ENCODE peak calls at places on chromosome 20, in seven cellular contexts. F is heart left ventricle, Q is A549, I is tibial nerve, M is tibial artery, D is mammary epithelial cell, E is SK-N-SH. R is an unnamed sample.
A peak's percentile ranks its signal among the peaks of the same experiment; 100 is the strongest.

GRCh38 chr20:48521121-48521520 is 306.7 kb downstream of the PREX1 start:
- DNase-seq in E (no peak), M (no peak), Q (no peak), F (no peak), D (no peak), I (no peak), R (peak; percentile 14)

GRCh38 chr20:10553326-10553984 is 118.3 kb downstream of the SLX4IP start:
- DNase-seq in F (peak; percentile 76), I (peak; percentile 82), E (peak; percentile 49), Q (peak; percentile 85), D (peak; percentile 69), M (peak; percentile 83), R (no peak)

GRCh38 chr20:10167025-10167424 is 51.6 kb upstream of the SNAP25 start:
- DNase-seq in M (no peak), F (no peak), Q (no peak), I (no peak), E (no peak), D (no peak), R (no peak)

GRCh38 chr20:60345106-60345505 is 386.9 kb downstream of the CDH26 start:
- DNase-seq in F (no peak), M (no peak), D (no peak), Q (no peak), E (peak; percentile 27), I (no peak), R (no peak)

GRCh38 chr20:571754-572331 is 28.3 kb upstream of the CSNK2A1 start:
- DNase-seq in I (peak; percentile 7), M (no peak), Q (no peak), E (peak; percentile 53), D (no peak), F (peak; percentile 91), R (no peak)

GRCh38 chr20:64234291-64234791 is 21.2 kb upstream of the PCMTD2 start:
- DNase-seq in Q (no peak), I (no peak), E (no peak), M (no peak), D (no peak), F (peak; percentile 24), R (no peak)

GRCh38 chr20:23245553-23246128 is 105.0 kb upstream of the NXT1 start:
- DNase-seq in F (peak; percentile 71), I (peak; percentile 57), E (no peak), D (peak; percentile 13), Q (peak; percentile 65), M (peak; percentile 77), R (peak; percentile 73)

GRCh38 chr20:3563548-3564177 is 92.8 kb downstream of the ATRN start:
- DNase-seq in Q (peak; percentile 70), D (peak; percentile 39), E (peak; percentile 53), M (no peak), F (no peak), I (peak; percentile 41), R (no peak)

GRCh38 chr20:50111120-50111828 is 1.7 kb downstream of the UBE2V1 start:
- DNase-seq in Q (no peak), I (no peak), E (no peak), D (peak; percentile 78), F (no peak), M (no peak), R (no peak)

GRCh38 chr20:23225407-23226060 is 125.1 kb upstream of the NXT1 start:
- DNase-seq in I (peak; percentile 93), D (peak; percentile 89), Q (peak; percentile 58), F (peak; percentile 75), M (peak; percentile 89), E (no peak), R (peak; percentile 84)

GRCh38 chr20:50831605-50832004 is 36.7 kb downstream of the BCAS4 start:
- DNase-seq in I (no peak), E (no peak), Q (no peak), F (no peak), D (no peak), M (no peak), R (no peak)

GRCh38 chr20:2729251-2729713 is 36.7 kb downstream of the EBF4 start:
- DNase-seq in Q (no peak), E (peak; percentile 57), D (no peak), M (no peak), F (no peak), I (no peak), R (no peak)

GRCh38 chr20:25319241-25320034 is 71.2 kb downstream of the ABHD12 start:
- DNase-seq in D (no peak), M (peak; percentile 41), E (no peak), Q (no peak), I (no peak), F (no peak), R (no peak)

GRCh38 chr20:50788045-50788867 is 6.6 kb upstream of the BCAS4 start:
- DNase-seq in M (no peak), I (peak; percentile 46), F (peak; percentile 34), D (peak; percentile 62), Q (peak; percentile 90), E (peak; percentile 57), R (no peak)

GRCh38 chr20:13858496-13859270 is 73.9 kb downstream of the NDUFAF5 start:
- DNase-seq in E (no peak), D (peak; percentile 31), Q (no peak), I (no peak), M (no peak), F (no peak), R (no peak)

GRCh38 chr20:18588554-18589043 is 745 bp downstream of the DTD1 start:
- DNase-seq in D (no peak), Q (no peak), F (no peak), M (no peak), I (no peak), E (peak; percentile 56), R (no peak)

GRCh38 chr20:7113577-7114466 is 346.3 kb downstream of the BMP2 start:
- DNase-seq in E (peak; percentile 56), F (peak; percentile 65), M (no peak), D (peak; percentile 43), I (peak; percentile 5), Q (peak; percentile 36), R (no peak)

GRCh38 chr20:19867940-19868371 is 109.9 kb downstream of the RIN2 start:
- DNase-seq in D (no peak), I (no peak), E (no peak), Q (no peak), F (peak; percentile 56), M (no peak), R (no peak)

GRCh38 chr20:23084282-23084844 is 1.8 kb downstream of the CD93 start:
- DNase-seq in M (no peak), D (no peak), I (no peak), E (no peak), Q (no peak), F (no peak), R (peak; percentile 69)

GRCh38 chr20:47684306-47685080 is 100.8 kb downstream of the SULF2 start:
- DNase-seq in Q (no peak), E (no peak), M (no peak), F (no peak), D (no peak), I (no peak), R (no peak)

GRCh38 chr20:4344660-4345059 is 329.3 kb upstream of the RNF24 start:
- DNase-seq in I (no peak), M (no peak), E (no peak), Q (no peak), F (no peak), D (no peak), R (no peak)

GRCh38 chr20:57401565-57401918 is 10.3 kb downstream of the RBM38 start:
- DNase-seq in D (no peak), I (no peak), F (peak; percentile 8), Q (no peak), E (no peak), M (no peak), R (no peak)

GRCh38 chr20:2327620-2328555 is 32.1 kb downstream of the TGM3 start:
- DNase-seq in E (no peak), D (no peak), M (peak; percentile 64), F (no peak), I (no peak), Q (no peak), R (no peak)

GRCh38 chr20:48467622-48468021 is 360.2 kb downstream of the PREX1 start:
- DNase-seq in M (no peak), Q (no peak), E (no peak), D (no peak), I (no peak), F (no peak), R (no peak)

GRCh38 chr20:4560667-4561066 is 161.0 kb upstream of the PRND start:
- DNase-seq in D (no peak), E (no peak), M (no peak), I (no peak), Q (no peak), F (no peak), R (no peak)

GRCh38 chr20:32483351-32484220 is 101.5 kb downstream of the NOL4L start:
- DNase-seq in F (peak; percentile 51), D (peak; percentile 71), Q (peak; percentile 84), M (no peak), E (peak; percentile 96), I (no peak), R (no peak)
- H3K27ac ChIP-seq in F (peak overlapping the region; percentile 85), D (no peak overlapping the region), Q (peak overlapping the region; percentile 99), M (peak overlapping the region; percentile 38), E (peak overlapping the region; percentile 100), I (peak overlapping the region; percentile 84), R (peak overlapping the region; percentile 83)

GRCh38 chr20:40706977-40707582 is 18.0 kb upstream of the MAFB start:
- DNase-seq in M (no peak), I (no peak), E (no peak), Q (peak; percentile 45), D (no peak), F (no peak), R (peak; percentile 36)
- TF ChIP-seq CTCF in M (no peak), I (no peak), E (no peak), Q (no peak), D (no peak), F (no peak), R (no peak)

GRCh38 chr20:43191143-43191542 is 1.4 kb upstream of the PTPRT start:
- DNase-seq in F (no peak), M (no peak), E (no peak), D (no peak), Q (no peak), I (no peak), R (no peak)
- H3K4me3 ChIP-seq in F (no peak overlapping the region), M (no peak overlapping the region), E (no peak overlapping the region), D (no peak overlapping the region), Q (no peak overlapping the region), I (no peak overlapping the region), R (no peak overlapping the region)

DNA sequence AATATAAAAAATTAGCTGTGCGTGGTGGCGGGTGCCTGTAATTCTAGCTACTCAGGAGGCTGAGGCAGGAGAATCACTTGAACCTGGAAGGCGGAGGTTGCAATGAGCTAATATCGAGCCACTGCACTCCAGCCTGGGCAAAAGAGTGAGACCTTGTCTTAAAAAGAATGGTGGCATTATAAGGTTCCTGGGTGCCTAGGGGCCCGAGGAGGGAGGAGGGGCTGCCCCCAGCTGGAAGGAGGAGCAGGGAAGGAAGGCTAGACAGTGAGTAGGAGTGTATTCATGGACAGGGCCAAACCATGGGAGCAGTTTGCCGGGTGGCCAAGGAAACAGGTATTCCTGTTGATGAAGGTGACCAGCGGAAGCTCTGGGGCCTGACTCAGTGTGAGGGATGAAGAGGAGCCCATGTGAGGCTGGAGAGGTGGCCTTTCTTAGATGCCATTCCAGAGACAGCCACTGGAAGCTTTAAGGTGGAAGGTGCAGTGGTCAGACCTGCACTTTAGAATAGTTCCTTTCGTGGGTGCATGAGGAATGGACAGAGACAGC is 24.2 kb downstream of the MANBAL start:
- DNase-seq in I (no peak), F (no peak), Q (no peak), E (no peak), M (no peak), D (no peak), R (no peak)
- H3K27ac ChIP-seq in I (peak overlapping the region; percentile 86), F (peak overlapping the region; percentile 93), Q (no peak overlapping the region), E (peak overlapping the region; percentile 98), M (peak overlapping the region; percentile 92), D (no peak overlapping the region), R (peak overlapping the region; percentile 98)